ENCODE peak calls at places on chromosomes 12 and 14, in six cellular contexts. D is left lung; R is ELR; M is activated T-cell treated with anti-CD3 and anti-CD28 coated beads, Interleukin-2, amount 50 U/mL, for 48 hours; J is iris pigment epithelial cell; N is hippocampal formation. V is an unnamed sample.

GRCh38 chr12:22543246-22544037 is 900 bp downstream of the C2CD5 start:
- DNase-seq in D (peak; percentile 78), R (peak; percentile 48), M (peak; percentile 64), J (peak; percentile 20), N (peak; percentile 57), V (no peak)

GRCh38 chr12:83388551-83388950 is 701.8 kb downstream of the TMTC2 start:
- DNase-seq in D (no peak), R (no peak), M (no peak), J (no peak), N (no peak), V (no peak)

GRCh38 chr12:39755475-39755874 is 135.9 kb upstream of the ABCD2 start:
- DNase-seq in D (no peak), R (no peak), M (no peak), J (no peak), N (no peak), V (no peak)

GRCh38 chr12:64675795-64676194 is 65.5 kb downstream of the RASSF3 start:
- DNase-seq in D (no peak), R (peak; percentile 52), M (no peak), J (no peak), N (no peak), V (no peak)

GRCh38 chr12:90004319-90005074 is 295.9 kb upstream of the ATP2B1 start:
- DNase-seq in D (no peak), R (no peak), M (no peak), J (no peak), N (no peak), V (no peak)

GRCh38 chr12:98699568-98699967 is 54.5 kb downstream of the APAF1 start:
- DNase-seq in D (no peak), R (no peak), M (no peak), J (peak; percentile 35), N (no peak), V (no peak)

GRCh38 chr12:130879212-130879686 is 7.4 kb downstream of the RAN start:
- DNase-seq in D (no peak), R (peak; percentile 8), M (no peak), J (no peak), N (no peak), V (no peak)

GRCh38 chr14:94392510-94392935 is 4.1 kb upstream of the SERPINA1 start:
- DNase-seq in D (peak; percentile 85), R (peak; percentile 85), M (no peak), J (peak; percentile 60), N (no peak), V (no peak)

GRCh38 chr12:111693818-111694217 is 8.0 kb downstream of the ACAD10 start:
- DNase-seq in D (no peak), R (no peak), M (no peak), J (no peak), N (no peak), V (no peak)

GRCh38 chr12:18824287-18824686 is 86.4 kb downstream of the CAPZA3 start:
- DNase-seq in D (no peak), R (no peak), M (no peak), J (no peak), N (no peak), V (no peak)

GRCh38 chr12:54306925-54307731 is 6.3 kb upstream of the NFE2 start:
- DNase-seq in D (peak; percentile 97), R (peak; percentile 58), M (peak; percentile 40), J (peak; percentile 80), N (no peak), V (no peak)

GRCh38 chr12:95608252-95609033 is 57.2 kb upstream of the USP44 start:
- DNase-seq in D (peak; percentile 74), R (peak; percentile 34), M (no peak), J (peak; percentile 73), N (no peak), V (peak; percentile 91)

GRCh38 chr12:119013023-119013422 is 31.7 kb downstream of the SRRM4 start:
- DNase-seq in D (no peak), R (no peak), M (no peak), J (no peak), N (no peak), V (no peak)

GRCh38 chr14:67697006-67697405 is 1.4 kb upstream of the RDH11 start:
- DNase-seq in D (no peak), R (no peak), M (no peak), J (no peak), N (no peak), V (no peak)

GRCh38 chr12:89461649-89462612 is 62.7 kb downstream of the GALNT4 start:
- DNase-seq in D (no peak), R (peak; percentile 85), M (no peak), J (peak; percentile 84), N (no peak), V (no peak)

GRCh38 chr12:71469235-71469873 is 29.8 kb downstream of the LGR5 start:
- DNase-seq in D (no peak), R (peak; percentile 70), M (no peak), J (peak; percentile 58), N (no peak), V (no peak)

GRCh38 chr12:57112492-57113294 is 1.5 kb upstream of the STAT6 start:
- DNase-seq in D (no peak), R (no peak), M (no peak), J (no peak), N (no peak), V (no peak)

GRCh38 chr12:48686037-48686595 is 4.1 kb upstream of the KANSL2 start:
- DNase-seq in D (no peak), R (no peak), M (no peak), J (no peak), N (no peak), V (no peak)

GRCh38 chr12:14714437-14714836 is 18.0 kb upstream of the GUCY2C start:
- DNase-seq in D (no peak), R (no peak), M (no peak), J (no peak), N (no peak), V (no peak)

GRCh38 chr12:102026728-102027127 is 35.1 kb downstream of the WASHC3 start:
- DNase-seq in D (no peak), R (no peak), M (no peak), J (no peak), N (no peak), V (no peak)